ENCODE peak calls at places on chromosomes 3 and 15, in seven cellular contexts. B is stomach, U is uterus, E is HCT116, I is adrenal gland, V is H1, O is esophagus muscularis mucosa. S is an unnamed sample.

GRCh38 chr3:71109241-71109976 is 474.1 kb downstream of the FOXP1 start:
- DNase-seq in E (no peak), O (no peak), B (no peak), U (no peak), I (no peak), V (no peak), S (no peak)

GRCh38 chr3:128573707-128574162 is 76.9 kb downstream of the RPN1 start:
- DNase-seq in E (no peak), I (no peak), B (no peak), V (no peak), O (no peak), U (no peak), S (no peak)

GRCh38 chr15:72967397-72967796 is 84.9 kb upstream of the NEO1 start:
- DNase-seq in U (no peak), E (no peak), V (no peak), B (no peak), O (no peak), I (no peak), S (no peak)

GRCh38 chr15:72342385-72342784 is 22.4 kb upstream of the CELF6 start:
- DNase-seq in V (peak; percentile 43), B (peak; percentile 32), I (no peak), E (peak; percentile 7), O (no peak), U (no peak), S (peak; percentile 51)

GRCh38 chr15:35753486-35753885 is 207.5 kb upstream of the DPH6 start:
- DNase-seq in B (no peak), I (no peak), V (no peak), E (no peak), O (no peak), U (no peak), S (no peak)

GRCh38 chr3:136787226-136787793 is 31.6 kb upstream of the SLC35G2 start:
- DNase-seq in B (peak; percentile 28), O (no peak), V (no peak), I (peak; percentile 27), U (no peak), E (no peak), S (peak; percentile 77)

GRCh38 chr3:148036331-148036881 is 627.2 kb downstream of the ZIC1 start:
- DNase-seq in O (no peak), E (no peak), V (no peak), U (no peak), B (no peak), I (no peak), S (no peak)

GRCh38 chr3:76554717-76555116 is 485.2 kb upstream of the ROBO2 start:
- DNase-seq in I (no peak), O (no peak), B (no peak), V (no peak), U (no peak), E (no peak), S (no peak)

GRCh38 chr15:57720861-57721260 is 14.3 kb downstream of the POLR2M start:
- DNase-seq in V (no peak), B (no peak), O (no peak), I (no peak), E (no peak), U (no peak), S (no peak)

GRCh38 chr3:195153121-195153520 is 117.8 kb downstream of the XXYLT1 start:
- DNase-seq in U (no peak), V (no peak), I (no peak), E (no peak), O (no peak), B (no peak), S (peak; percentile 33)

GRCh38 chr3:195153653-195154052 is 117.3 kb downstream of the XXYLT1 start:
- DNase-seq in V (no peak), I (no peak), U (no peak), O (no peak), B (no peak), E (no peak), S (no peak)

GRCh38 chr3:195155842-195156241 is 115.1 kb downstream of the XXYLT1 start:
- DNase-seq in V (no peak), E (no peak), O (no peak), U (no peak), I (no peak), B (no peak), S (no peak)

GRCh38 chr3:195154793-195155535 is 116.0 kb downstream of the XXYLT1 start:
- DNase-seq in I (peak; percentile 89), B (peak; percentile 94), V (no peak), U (peak; percentile 91), O (peak; percentile 94), E (no peak), S (peak; percentile 99)

DNA sequence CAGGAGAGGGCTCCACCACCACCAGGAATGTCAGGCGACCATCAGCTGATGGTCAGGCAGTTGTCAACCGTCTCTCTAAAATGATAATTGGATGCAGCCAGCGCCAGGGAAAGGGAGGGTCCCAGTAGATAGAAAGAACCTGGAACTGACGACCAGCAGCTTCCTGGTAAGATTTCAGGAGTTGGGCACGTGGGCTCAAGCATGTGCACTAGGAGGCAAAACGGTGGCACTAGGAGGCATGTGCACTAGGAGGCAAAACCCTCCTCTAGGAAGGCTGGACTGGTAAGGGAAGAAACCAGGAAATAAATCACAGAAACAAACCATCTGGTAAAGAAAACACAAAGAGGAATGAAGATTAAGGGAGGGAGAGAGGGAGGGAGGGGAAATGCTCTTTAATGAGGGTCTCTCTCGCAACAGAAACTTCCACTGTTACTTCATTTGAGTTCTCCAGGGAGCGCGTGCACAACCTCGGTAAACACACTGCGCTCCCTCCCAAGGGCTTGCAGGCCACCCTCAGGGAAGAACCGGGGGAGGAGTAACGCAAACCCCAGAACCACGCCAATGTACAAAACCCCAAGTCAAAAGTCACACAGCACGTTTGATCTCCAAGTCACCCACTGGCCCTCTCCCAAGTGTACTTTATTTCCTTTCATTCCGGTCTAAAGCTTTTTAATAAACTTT is 116.7 kb downstream of the XXYLT1 start:
- DNase-seq in U (no peak), I (no peak), B (no peak), E (no peak), O (no peak), V (no peak), S (peak; percentile 22)
- TF ChIP-seq POLR2A in U (no peak), I (no peak), B (no peak), E (no peak), O (no peak), V (no peak), S (no peak)

GRCh38 chr3:9876991-9877390 is 3.1 kb downstream of the CIDEC start:
- DNase-seq in B (no peak), V (no peak), E (no peak), U (no peak), I (no peak), O (no peak), S (no peak)

GRCh38 chr3:9878700-9879099 is 1.4 kb downstream of the CIDEC start:
- DNase-seq in B (peak; percentile 59), O (no peak), V (no peak), I (no peak), E (no peak), U (no peak), S (no peak)

GRCh38 chr3:9883676-9884554 is 3.9 kb upstream of the CIDEC start:
- DNase-seq in E (no peak), V (no peak), U (no peak), I (no peak), B (no peak), O (no peak), S (no peak)

GRCh38 chr3:9881440-9881839 is 1.4 kb upstream of the CIDEC start:
- DNase-seq in B (no peak), U (no peak), V (no peak), I (no peak), O (no peak), E (no peak), S (no peak)

GRCh38 chr3:9879830-9880549 is at the start of gene CIDEC:
- DNase-seq in U (no peak), E (no peak), B (no peak), O (no peak), I (no peak), V (no peak), S (no peak)
- H3K4me1 ChIP-seq in U (peaks cover 5% of the 10 kb centered on the region), E (peaks cover 14% of the 10 kb centered on the region), B (no peaks in the 10 kb centered on the region), O (no peaks in the 10 kb centered on the region), I (peaks cover 7% of the 10 kb centered on the region), V (no peaks in the 10 kb centered on the region), S (no peaks in the 10 kb centered on the region)

GRCh38 chr3:41532976-41533375 is 333.7 kb downstream of the CTNNB1 start:
- DNase-seq in O (no peak), E (no peak), V (no peak), U (no peak), I (no peak), B (peak; percentile 26), S (no peak)
- TF ChIP-seq POLR2A in O (no peak), E (no peak), V (no peak), U (no peak), I (no peak), B (no peak), S (no peak)

GRCh38 chr15:84748274-84749110 is at the start of gene ZNF592:
- DNase-seq in I (peak; percentile 84), O (peak; percentile 95), E (no peak), B (peak; percentile 89), U (peak; percentile 90), V (no peak), S (peak; percentile 86)

GRCh38 chr15:84752700-84753099 is 4.3 kb downstream of the ZNF592 start:
- DNase-seq in B (no peak), V (no peak), I (no peak), E (no peak), O (no peak), U (no peak), S (no peak)

GRCh38 chr15:84749111-84749991 is 959 bp downstream of the ZNF592 start:
- DNase-seq in I (peak; percentile 68), B (peak; percentile 28), O (no peak), U (peak; percentile 40), V (no peak), E (no peak), S (peak; percentile 56)

GRCh38 chr15:84750583-84751092 is 2.2 kb downstream of the ZNF592 start:
- DNase-seq in U (no peak), V (no peak), O (no peak), I (no peak), B (no peak), E (no peak), S (no peak)

DNA sequence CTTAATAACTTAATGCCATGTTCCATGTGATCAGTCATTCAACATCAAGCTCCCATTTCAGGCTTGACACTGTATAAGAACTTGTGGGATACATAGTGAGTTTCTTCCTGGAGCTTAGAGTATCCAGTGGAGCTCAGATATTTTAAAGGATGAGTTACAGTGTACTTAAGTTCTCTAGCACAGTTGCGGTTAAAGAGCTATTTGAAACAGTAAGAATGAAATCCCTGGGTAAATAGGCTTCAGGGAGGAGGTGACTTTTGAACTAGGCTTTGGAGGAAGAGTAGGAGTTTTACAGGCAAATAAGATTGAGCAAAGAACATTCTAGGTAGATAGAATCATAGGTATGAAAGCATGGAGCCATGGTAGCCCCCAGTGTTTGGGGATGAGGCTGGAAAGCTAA is 3.8 kb downstream of the ZNF592 start:
- DNase-seq in U (no peak), I (no peak), O (no peak), V (no peak), E (no peak), B (no peak), S (no peak)
- H3K4me1 ChIP-seq in U (peaks cover 10% of the 10 kb centered on the region), I (peaks cover 29% of the 10 kb centered on the region), O (peaks cover 78% of the 10 kb centered on the region), V (peaks cover 12% of the 10 kb centered on the region), E (peaks cover 4% of the 10 kb centered on the region), B (peaks cover 35% of the 10 kb centered on the region), S (peaks cover 23% of the 10 kb centered on the region)

DNA sequence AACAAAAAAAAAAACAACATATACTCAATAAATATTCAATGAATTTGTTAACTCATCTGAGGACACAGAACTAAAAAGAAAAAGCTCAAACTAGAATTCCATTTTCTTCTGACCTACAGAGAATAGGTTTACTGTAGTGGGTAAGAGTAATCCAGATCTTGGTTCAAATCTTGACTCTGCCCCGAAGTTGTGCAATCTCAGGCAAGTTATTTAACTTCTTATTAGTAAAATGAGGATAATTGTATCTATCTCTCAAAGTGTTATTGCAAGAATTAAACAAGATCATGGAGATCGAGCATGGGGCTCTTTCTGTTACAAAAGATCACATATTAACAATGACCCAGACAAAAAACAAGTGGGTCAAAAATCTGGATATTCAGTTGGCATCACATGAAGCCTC is 41.1 kb upstream of the OXTR start:
- DNase-seq in U (no peak), I (no peak), B (no peak), E (no peak), O (no peak), V (no peak), S (no peak)
- TF ChIP-seq POLR2A in U (no peak), I (no peak), B (no peak), E (no peak), O (no peak), V (no peak), S (no peak)

S was measured in thyroid gland.